ENCODE peak calls at places on chromosome 4, in eight cellular contexts. L, Z, W, F, Q, N, H and D are unnamed samples.

GRCh38 chr4:136634121-136634520 is 898.2 kb downstream of the PCDH18 start:
- DNase-seq in L (no peak), Z (no peak), W (no peak), F (no peak), Q (no peak), N (no peak), H (no peak), D (no peak)

GRCh38 chr4:22869235-22869634 is 176.5 kb downstream of the GBA3 start:
- DNase-seq in L (no peak), Z (no peak), W (peak), F (no peak), Q (no peak), N (no peak), H (no peak), D (no peak)

GRCh38 chr4:123200417-123200945 is 196.1 kb upstream of the SPRY1 start:
- DNase-seq in L (no peak), Z (no peak), W (no peak), F (no peak), Q (no peak), N (no peak), H (no peak), D (no peak)

GRCh38 chr4:41647368-41647767 is 101.2 kb downstream of the PHOX2B start:
- DNase-seq in L (no peak), Z (no peak), W (no peak), F (no peak), Q (no peak), N (no peak), H (no peak), D (no peak)

GRCh38 chr4:10245761-10246160 is 129.2 kb upstream of the WDR1 start:
- DNase-seq in L (no peak), Z (no peak), W (no peak), F (no peak), Q (no peak), N (no peak), H (no peak), D (no peak)

GRCh38 chr4:138736362-138736761 is 279.2 kb upstream of the NOCT start:
- DNase-seq in L (no peak), Z (no peak), W (no peak), F (no peak), Q (no peak), N (no peak), H (no peak), D (no peak)

GRCh38 chr4:10020871-10021676 is at the start of gene SLC2A9:
- DNase-seq in L (no peak), Z (no peak), W (no peak), F (peak), Q (no peak), N (no peak), H (no peak), D (no peak)

GRCh38 chr4:67483868-67484602 is 61.3 kb downstream of the CENPC start:
- DNase-seq in L (no peak), Z (no peak), W (peak), F (no peak), Q (peak), N (no peak), H (no peak), D (no peak)

GRCh38 chr4:164824581-164824980 is 52.4 kb upstream of the APELA start:
- DNase-seq in L (no peak), Z (no peak), W (no peak), F (no peak), Q (no peak), N (no peak), H (no peak), D (no peak)

GRCh38 chr4:142940614-142941013 is 94.5 kb upstream of the INPP4B start:
- DNase-seq in L (no peak), Z (no peak), W (no peak), F (no peak), Q (no peak), N (no peak), H (no peak), D (no peak)

GRCh38 chr4:22614114-22614513 is 78.6 kb upstream of the GBA3 start:
- DNase-seq in L (no peak), Z (no peak), W (no peak), F (no peak), Q (no peak), N (no peak), H (no peak), D (no peak)

GRCh38 chr4:815464-816146 is 10.3 kb downstream of the CPLX1 start:
- DNase-seq in L (no peak), Z (no peak), W (no peak), F (no peak), Q (no peak), N (no peak), H (no peak), D (no peak)

GRCh38 chr4:115711575-115711974 is 598.2 kb upstream of the NDST4 start:
- DNase-seq in L (no peak), Z (no peak), W (peak), F (no peak), Q (no peak), N (no peak), H (no peak), D (no peak)

GRCh38 chr4:47145630-47146029 is 114.3 kb downstream of the GABRB1 start:
- DNase-seq in L (no peak), Z (no peak), W (peak), F (no peak), Q (peak), N (no peak), H (no peak), D (peak)

GRCh38 chr4:115145393-115146160 is 32.2 kb upstream of the NDST4 start:
- DNase-seq in L (no peak), Z (no peak), W (no peak), F (no peak), Q (no peak), N (no peak), H (no peak), D (no peak)

GRCh38 chr4:5751073-5751917 is 40.3 kb downstream of the EVC start:
- DNase-seq in L (no peak), Z (no peak), W (peak), F (no peak), Q (peak), N (no peak), H (no peak), D (peak)

GRCh38 chr4:53476232-53477037 is 99.0 kb downstream of the FIP1L1 start:
- DNase-seq in L (no peak), Z (no peak), W (peak), F (peak), Q (peak), N (peak), H (no peak), D (peak)

GRCh38 chr4:11732155-11732554 is 303.5 kb upstream of the HS3ST1 start:
- DNase-seq in L (no peak), Z (no peak), W (no peak), F (no peak), Q (no peak), N (no peak), H (no peak), D (no peak)